ENCODE peak calls at places on chromosomes 7 and 10, in six cellular contexts. C, S, N, G, V and M are unnamed samples.

GRCh38 chr7:91041901-91042457 is 222.3 kb upstream of the FZD1 start:
- DNase-seq in C (no peak), S (no peak), N (no peak), G (no peak), V (no peak), M (no peak)

GRCh38 chr7:121504478-121504877 is 108.4 kb upstream of the FAM3C start:
- DNase-seq in C (no peak), S (no peak), N (no peak), G (no peak), V (no peak), M (no peak)

GRCh38 chr10:73837072-73837471 is 25.7 kb upstream of the NDST2 start:
- DNase-seq in C (no peak), S (no peak), N (no peak), G (no peak), V (no peak), M (no peak)

GRCh38 chr7:106375499-106375898 is 90.7 kb upstream of the NAMPT start:
- DNase-seq in C (no peak), S (no peak), N (no peak), G (no peak), V (no peak), M (no peak)

GRCh38 chr7:29988391-29989256 is 977 bp downstream of the SCRN1 start:
- DNase-seq in C (peak; percentile 70), S (no peak), N (no peak), G (peak; percentile 73), V (peak; percentile 11), M (peak; percentile 92)

GRCh38 chr7:73894851-73895441 is 34.0 kb downstream of the TMEM270 start:
- DNase-seq in C (no peak), S (no peak), N (no peak), G (no peak), V (no peak), M (no peak)

GRCh38 chr10:20846263-20846662 is 50.8 kb downstream of the NEBL start:
- DNase-seq in C (no peak), S (no peak), N (no peak), G (no peak), V (no peak), M (no peak)

GRCh38 chr10:23829556-23829955 is 379.4 kb upstream of the KIAA1217 start:
- DNase-seq in C (no peak), S (no peak), N (no peak), G (no peak), V (no peak), M (no peak)

GRCh38 chr10:16787361-16787791 is 29.8 kb downstream of the RSU1 start:
- DNase-seq in C (no peak), S (peak; percentile 26), N (peak; percentile 77), G (no peak), V (peak; percentile 61), M (peak; percentile 46)

GRCh38 chr10:103748020-103748419 is 107.4 kb downstream of the SH3PXD2A start:
- DNase-seq in C (no peak), S (no peak), N (no peak), G (no peak), V (peak; percentile 69), M (no peak)

GRCh38 chr7:120951309-120951706 is 731 bp downstream of the ING3 start:
- DNase-seq in C (no peak), S (no peak), N (no peak), G (no peak), V (no peak), M (no peak)

GRCh38 chr10:12412671-12413368 is 63.5 kb downstream of the CAMK1D start:
- DNase-seq in C (no peak), S (no peak), N (peak; percentile 7), G (no peak), V (peak; percentile 58), M (peak; percentile 67)

GRCh38 chr7:82562716-82563404 is 119.3 kb upstream of the CACNA2D1 start:
- DNase-seq in C (no peak), S (no peak), N (no peak), G (no peak), V (no peak), M (no peak)

GRCh38 chr7:34315032-34315431 is 343.0 kb upstream of the NPSR1 start:
- DNase-seq in C (no peak), S (no peak), N (no peak), G (no peak), V (no peak), M (no peak)

GRCh38 chr10:71564221-71564820 is 155.3 kb downstream of the C10orf105 start:
- DNase-seq in C (no peak), S (no peak), N (no peak), G (no peak), V (no peak), M (no peak)

GRCh38 chr7:68158686-68159255 is 1162.1 kb downstream of the TYW1 start:
- DNase-seq in C (no peak), S (no peak), N (no peak), G (no peak), V (no peak), M (no peak)

GRCh38 chr7:90568213-90568612 is 27.9 kb upstream of the CDK14 start:
- DNase-seq in C (no peak), S (no peak), N (no peak), G (no peak), V (no peak), M (no peak)